ENCODE peak calls at places on chromosome 18, in eight cellular contexts. One of them, this sample, is unnamed.

GRCh38 chr18:23662309-23663263 is at the start of gene ANKRD29:
- DNase-seq in fibroblast of the aortic adventitia: peak
- DNase-seq in B cell: peak
- DNase-seq in lung: peak
- DNase-seq in chondrocyte: no peak
- DNase-seq in GM12865: peak
- DNase-seq in heart right ventricle: peak
- DNase-seq in uterus: peak
- DNase-seq in this sample: peak

GRCh38 chr18:25561923-25562322 is 210.0 kb upstream of the ZNF521 start:
- DNase-seq in fibroblast of the aortic adventitia: peak
- DNase-seq in B cell: no peak
- DNase-seq in lung: no peak
- DNase-seq in chondrocyte: no peak
- DNase-seq in GM12865: peak
- DNase-seq in heart right ventricle: no peak
- DNase-seq in uterus: no peak
- DNase-seq in this sample: peak

GRCh38 chr18:26466026-26466425 is 82.3 kb downstream of the KCTD1 start:
- DNase-seq in fibroblast of the aortic adventitia: no peak
- DNase-seq in B cell: no peak
- DNase-seq in lung: no peak
- DNase-seq in chondrocyte: no peak
- DNase-seq in GM12865: no peak
- DNase-seq in heart right ventricle: no peak
- DNase-seq in uterus: no peak
- DNase-seq in this sample: no peak

GRCh38 chr18:76922107-76922506 is 99.8 kb downstream of the ZNF236 start:
- DNase-seq in fibroblast of the aortic adventitia: peak
- DNase-seq in B cell: peak
- DNase-seq in lung: peak
- DNase-seq in chondrocyte: no peak
- DNase-seq in GM12865: peak
- DNase-seq in heart right ventricle: peak
- DNase-seq in uterus: no peak
- DNase-seq in this sample: peak

GRCh38 chr18:10041180-10041579 is 127.4 kb downstream of the VAPA start:
- DNase-seq in fibroblast of the aortic adventitia: peak
- DNase-seq in B cell: no peak
- DNase-seq in lung: no peak
- DNase-seq in chondrocyte: no peak
- DNase-seq in GM12865: no peak
- DNase-seq in heart right ventricle: no peak
- DNase-seq in uterus: peak
- DNase-seq in this sample: no peak

GRCh38 chr18:58579561-58580047 is 49.3 kb downstream of the ALPK2 start:
- DNase-seq in fibroblast of the aortic adventitia: peak
- DNase-seq in B cell: no peak
- DNase-seq in lung: no peak
- DNase-seq in chondrocyte: no peak
- DNase-seq in GM12865: no peak
- DNase-seq in heart right ventricle: no peak
- DNase-seq in uterus: no peak
- DNase-seq in this sample: no peak

GRCh38 chr18:66562279-66562678 is 41.6 kb downstream of the CDH19 start:
- DNase-seq in fibroblast of the aortic adventitia: no peak
- DNase-seq in B cell: no peak
- DNase-seq in lung: no peak
- DNase-seq in chondrocyte: no peak
- DNase-seq in GM12865: no peak
- DNase-seq in heart right ventricle: no peak
- DNase-seq in uterus: no peak
- DNase-seq in this sample: no peak

GRCh38 chr18:48530399-48531081 is 8.3 kb upstream of the CTIF start:
- DNase-seq in fibroblast of the aortic adventitia: no peak
- DNase-seq in B cell: no peak
- DNase-seq in lung: no peak
- DNase-seq in chondrocyte: no peak
- DNase-seq in GM12865: no peak
- DNase-seq in heart right ventricle: no peak
- DNase-seq in uterus: no peak
- DNase-seq in this sample: no peak

GRCh38 chr18:9712606-9713005 is 4.5 kb downstream of the RAB31 start:
- DNase-seq in fibroblast of the aortic adventitia: peak
- DNase-seq in B cell: no peak
- DNase-seq in lung: no peak
- DNase-seq in chondrocyte: no peak
- DNase-seq in GM12865: no peak
- DNase-seq in heart right ventricle: no peak
- DNase-seq in uterus: no peak
- DNase-seq in this sample: no peak

GRCh38 chr18:12334280-12335262 is 26.5 kb downstream of the TUBB6 start:
- DNase-seq in fibroblast of the aortic adventitia: no peak
- DNase-seq in B cell: no peak
- DNase-seq in lung: no peak
- DNase-seq in chondrocyte: no peak
- DNase-seq in GM12865: no peak
- DNase-seq in heart right ventricle: no peak
- DNase-seq in uterus: no peak
- DNase-seq in this sample: no peak

GRCh38 chr18:12247946-12248345 is 6.2 kb upstream of the CIDEA start:
- DNase-seq in fibroblast of the aortic adventitia: no peak
- DNase-seq in B cell: no peak
- DNase-seq in lung: no peak
- DNase-seq in chondrocyte: no peak
- DNase-seq in GM12865: no peak
- DNase-seq in heart right ventricle: no peak
- DNase-seq in uterus: no peak
- DNase-seq in this sample: no peak

GRCh38 chr18:54506516-54507261 is 84.4 kb upstream of the DYNAP start:
- DNase-seq in fibroblast of the aortic adventitia: no peak
- DNase-seq in B cell: no peak
- DNase-seq in lung: no peak
- DNase-seq in chondrocyte: no peak
- DNase-seq in GM12865: no peak
- DNase-seq in heart right ventricle: no peak
- DNase-seq in uterus: no peak
- DNase-seq in this sample: no peak

GRCh38 chr18:7191736-7192135 is 39.2 kb upstream of the LRRC30 start:
- DNase-seq in fibroblast of the aortic adventitia: no peak
- DNase-seq in B cell: no peak
- DNase-seq in lung: no peak
- DNase-seq in chondrocyte: no peak
- DNase-seq in GM12865: no peak
- DNase-seq in heart right ventricle: no peak
- DNase-seq in uterus: no peak
- DNase-seq in this sample: no peak
- TF ChIP-seq CTCF in fibroblast of the aortic adventitia: no peak
- TF ChIP-seq CTCF in B cell: no peak
- TF ChIP-seq CTCF in lung: no peak
- TF ChIP-seq CTCF in chondrocyte: no peak
- TF ChIP-seq CTCF in GM12865: no peak
- TF ChIP-seq CTCF in heart right ventricle: no peak
- TF ChIP-seq CTCF in uterus: no peak
- TF ChIP-seq CTCF in this sample: no peak

GRCh38 chr18:27750014-27750413 is 426.9 kb downstream of the CDH2 start:
- DNase-seq in fibroblast of the aortic adventitia: peak
- DNase-seq in B cell: no peak
- DNase-seq in lung: no peak
- DNase-seq in chondrocyte: no peak
- DNase-seq in GM12865: peak
- DNase-seq in heart right ventricle: peak
- DNase-seq in uterus: no peak
- DNase-seq in this sample: peak
- TF ChIP-seq CTCF in fibroblast of the aortic adventitia: peak
- TF ChIP-seq CTCF in B cell: no peak
- TF ChIP-seq CTCF in lung: no peak
- TF ChIP-seq CTCF in chondrocyte: peak
- TF ChIP-seq CTCF in GM12865: peak
- TF ChIP-seq CTCF in heart right ventricle: peak
- TF ChIP-seq CTCF in uterus: no peak
- TF ChIP-seq CTCF in this sample: no peak

DNA sequence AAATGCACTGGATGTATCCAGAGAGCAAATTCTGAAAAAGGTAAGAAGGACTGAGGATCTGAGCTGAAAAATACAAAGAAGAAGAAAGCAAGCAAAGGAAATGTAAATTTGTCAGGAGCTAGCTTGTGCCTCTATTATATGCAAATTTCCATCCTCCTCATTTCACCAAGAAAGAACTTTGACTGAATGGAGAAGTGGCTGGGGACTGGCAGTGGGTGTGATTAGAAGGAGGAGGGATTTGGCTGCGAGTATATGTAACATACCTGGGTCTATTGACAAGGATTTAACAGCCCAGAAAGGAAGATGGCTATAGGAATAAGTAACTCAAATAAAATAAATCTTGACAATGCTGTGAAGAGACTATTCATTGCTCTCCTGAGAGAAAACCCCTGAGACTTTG is 19.4 kb upstream of the RIT2 start:
- DNase-seq in fibroblast of the aortic adventitia: no peak
- DNase-seq in B cell: no peak
- DNase-seq in lung: no peak
- DNase-seq in chondrocyte: no peak
- DNase-seq in GM12865: no peak
- DNase-seq in heart right ventricle: no peak
- DNase-seq in uterus: no peak
- DNase-seq in this sample: no peak
- TF ChIP-seq CTCF in fibroblast of the aortic adventitia: no peak
- TF ChIP-seq CTCF in B cell: no peak
- TF ChIP-seq CTCF in lung: no peak
- TF ChIP-seq CTCF in chondrocyte: no peak
- TF ChIP-seq CTCF in GM12865: no peak
- TF ChIP-seq CTCF in heart right ventricle: no peak
- TF ChIP-seq CTCF in uterus: no peak
- TF ChIP-seq CTCF in this sample: no peak

GRCh38 chr18:74623047-74623816 is 25.6 kb downstream of the ZNF407 start:
- DNase-seq in fibroblast of the aortic adventitia: peak
- DNase-seq in B cell: no peak
- DNase-seq in lung: no peak
- DNase-seq in chondrocyte: no peak
- DNase-seq in GM12865: no peak
- DNase-seq in heart right ventricle: no peak
- DNase-seq in uterus: no peak
- DNase-seq in this sample: peak
- TF ChIP-seq CTCF in fibroblast of the aortic adventitia: peak
- TF ChIP-seq CTCF in B cell: peak
- TF ChIP-seq CTCF in lung: no peak
- TF ChIP-seq CTCF in chondrocyte: peak
- TF ChIP-seq CTCF in GM12865: no peak
- TF ChIP-seq CTCF in heart right ventricle: peak
- TF ChIP-seq CTCF in uterus: no peak
- TF ChIP-seq CTCF in this sample: peak

GRCh38 chr18:36186461-36187137 is 698 bp upstream of the MOCOS start:
- DNase-seq in fibroblast of the aortic adventitia: peak
- DNase-seq in B cell: peak
- DNase-seq in lung: peak
- DNase-seq in chondrocyte: no peak
- DNase-seq in GM12865: peak
- DNase-seq in heart right ventricle: peak
- DNase-seq in uterus: no peak
- DNase-seq in this sample: peak
- TF ChIP-seq CTCF in fibroblast of the aortic adventitia: no peak
- TF ChIP-seq CTCF in B cell: no peak
- TF ChIP-seq CTCF in lung: no peak
- TF ChIP-seq CTCF in chondrocyte: peak
- TF ChIP-seq CTCF in GM12865: no peak
- TF ChIP-seq CTCF in heart right ventricle: no peak
- TF ChIP-seq CTCF in uterus: no peak
- TF ChIP-seq CTCF in this sample: no peak

DNA sequence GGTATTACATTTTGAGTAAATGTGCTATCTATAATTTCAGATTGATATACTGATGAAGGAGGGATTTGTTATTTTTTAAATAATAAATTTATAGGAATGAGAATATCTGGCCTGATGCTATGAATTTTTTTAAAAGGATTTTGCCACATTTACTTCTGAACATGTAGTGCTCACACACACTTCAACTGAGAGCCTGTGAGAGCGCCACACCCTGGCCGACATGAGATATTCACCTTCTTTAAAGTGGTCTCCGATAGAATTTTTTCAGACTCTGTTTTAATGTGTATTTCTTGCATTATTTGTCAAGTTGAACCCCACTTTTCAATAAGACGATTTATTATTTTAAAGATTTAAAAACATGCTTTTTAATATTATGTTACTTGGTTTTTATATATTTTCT is 813.3 kb downstream of the DCC start:
- DNase-seq in fibroblast of the aortic adventitia: no peak
- DNase-seq in B cell: no peak
- DNase-seq in lung: no peak
- DNase-seq in chondrocyte: no peak
- DNase-seq in GM12865: peak
- DNase-seq in heart right ventricle: no peak
- DNase-seq in uterus: no peak
- DNase-seq in this sample: peak
- TF ChIP-seq CTCF in fibroblast of the aortic adventitia: no peak
- TF ChIP-seq CTCF in B cell: no peak
- TF ChIP-seq CTCF in lung: no peak
- TF ChIP-seq CTCF in chondrocyte: peak
- TF ChIP-seq CTCF in GM12865: peak
- TF ChIP-seq CTCF in heart right ventricle: no peak
- TF ChIP-seq CTCF in uterus: no peak
- TF ChIP-seq CTCF in this sample: peak